ENCODE peak calls at places on chromosomes 16 and 17, in nine cellular contexts. One of them, this sample, is unnamed.

GRCh38 chr16:30896890-30897730 is 696 bp downstream of the CTF1 start:
- DNase-seq in body of pancreas: peak
- DNase-seq in A673: peak
- DNase-seq in fibroblast of lung: peak
- DNase-seq in dorsolateral prefrontal cortex: peak
- DNase-seq in heart right ventricle: peak
- DNase-seq in right lobe of liver: peak
- DNase-seq in DND-41: no peak
- DNase-seq in neural progenitor cell: peak
- DNase-seq in this sample: peak

GRCh38 chr17:73346763-73347162 is 35.0 kb upstream of the CDC42EP4 start:
- DNase-seq in right lobe of liver: no peak
- DNase-seq in body of pancreas: no peak
- DNase-seq in dorsolateral prefrontal cortex: no peak
- DNase-seq in fibroblast of lung: no peak
- DNase-seq in DND-41: no peak
- DNase-seq in neural progenitor cell: no peak
- DNase-seq in A673: no peak
- DNase-seq in heart right ventricle: no peak
- DNase-seq in this sample: no peak

GRCh38 chr16:87621976-87622713 is 19.8 kb downstream of the JPH3 start:
- DNase-seq in dorsolateral prefrontal cortex: no peak
- DNase-seq in A673: no peak
- DNase-seq in DND-41: no peak
- DNase-seq in heart right ventricle: no peak
- DNase-seq in fibroblast of lung: no peak
- DNase-seq in right lobe of liver: no peak
- DNase-seq in body of pancreas: no peak
- DNase-seq in neural progenitor cell: no peak
- DNase-seq in this sample: no peak

GRCh38 chr16:3358884-3359283 is 3.2 kb downstream of the OR2C1 start:
- DNase-seq in right lobe of liver: no peak
- DNase-seq in A673: no peak
- DNase-seq in neural progenitor cell: no peak
- DNase-seq in body of pancreas: no peak
- DNase-seq in heart right ventricle: no peak
- DNase-seq in DND-41: no peak
- DNase-seq in fibroblast of lung: peak
- DNase-seq in dorsolateral prefrontal cortex: no peak
- DNase-seq in this sample: no peak

GRCh38 chr17:54967621-54968258 is 714 bp downstream of the COX11 start:
- DNase-seq in fibroblast of lung: peak
- DNase-seq in heart right ventricle: no peak
- DNase-seq in DND-41: peak
- DNase-seq in right lobe of liver: peak
- DNase-seq in body of pancreas: peak
- DNase-seq in neural progenitor cell: peak
- DNase-seq in dorsolateral prefrontal cortex: no peak
- DNase-seq in A673: peak
- DNase-seq in this sample: no peak

GRCh38 chr16:13376174-13376573 is 474.8 kb downstream of the SHISA9 start:
- DNase-seq in heart right ventricle: no peak
- DNase-seq in A673: no peak
- DNase-seq in dorsolateral prefrontal cortex: no peak
- DNase-seq in fibroblast of lung: no peak
- DNase-seq in right lobe of liver: no peak
- DNase-seq in neural progenitor cell: no peak
- DNase-seq in DND-41: no peak
- DNase-seq in body of pancreas: no peak
- DNase-seq in this sample: no peak

GRCh38 chr16:67919618-67920210 is 11.9 kb downstream of the CTRL start:
- DNase-seq in body of pancreas: no peak
- DNase-seq in A673: no peak
- DNase-seq in heart right ventricle: no peak
- DNase-seq in DND-41: no peak
- DNase-seq in neural progenitor cell: no peak
- DNase-seq in fibroblast of lung: no peak
- DNase-seq in right lobe of liver: no peak
- DNase-seq in dorsolateral prefrontal cortex: no peak
- DNase-seq in this sample: peak

GRCh38 chr16:23962001-23962400 is 126.2 kb downstream of the PRKCB start:
- DNase-seq in body of pancreas: no peak
- DNase-seq in right lobe of liver: no peak
- DNase-seq in A673: no peak
- DNase-seq in neural progenitor cell: no peak
- DNase-seq in heart right ventricle: no peak
- DNase-seq in DND-41: no peak
- DNase-seq in fibroblast of lung: no peak
- DNase-seq in dorsolateral prefrontal cortex: no peak
- DNase-seq in this sample: no peak

GRCh38 chr17:58501451-58501850 is 13.0 kb downstream of the MTMR4 start:
- DNase-seq in A673: no peak
- DNase-seq in body of pancreas: no peak
- DNase-seq in fibroblast of lung: no peak
- DNase-seq in neural progenitor cell: no peak
- DNase-seq in DND-41: no peak
- DNase-seq in dorsolateral prefrontal cortex: no peak
- DNase-seq in right lobe of liver: no peak
- DNase-seq in heart right ventricle: no peak
- DNase-seq in this sample: no peak

GRCh38 chr17:17570207-17570797 is 21.2 kb downstream of the PEMT start:
- DNase-seq in neural progenitor cell: peak
- DNase-seq in body of pancreas: peak
- DNase-seq in DND-41: peak
- DNase-seq in right lobe of liver: peak
- DNase-seq in dorsolateral prefrontal cortex: peak
- DNase-seq in A673: no peak
- DNase-seq in heart right ventricle: peak
- DNase-seq in fibroblast of lung: peak
- DNase-seq in this sample: peak

GRCh38 chr16:2983706-2984136 is 3.5 kb upstream of the PKMYT1 start:
- DNase-seq in A673: peak
- DNase-seq in heart right ventricle: peak
- DNase-seq in neural progenitor cell: peak
- DNase-seq in dorsolateral prefrontal cortex: peak
- DNase-seq in right lobe of liver: peak
- DNase-seq in fibroblast of lung: peak
- DNase-seq in body of pancreas: peak
- DNase-seq in DND-41: peak
- DNase-seq in this sample: peak

GRCh38 chr16:53913920-53914319 is 210.0 kb downstream of the FTO start:
- DNase-seq in body of pancreas: peak
- DNase-seq in right lobe of liver: no peak
- DNase-seq in neural progenitor cell: no peak
- DNase-seq in fibroblast of lung: no peak
- DNase-seq in heart right ventricle: no peak
- DNase-seq in A673: no peak
- DNase-seq in dorsolateral prefrontal cortex: no peak
- DNase-seq in DND-41: peak
- DNase-seq in this sample: no peak

GRCh38 chr16:72946063-72946462 is 101.9 kb downstream of the ZFHX3 start:
- DNase-seq in A673: no peak
- DNase-seq in body of pancreas: peak
- DNase-seq in neural progenitor cell: no peak
- DNase-seq in dorsolateral prefrontal cortex: no peak
- DNase-seq in fibroblast of lung: no peak
- DNase-seq in right lobe of liver: peak
- DNase-seq in DND-41: no peak
- DNase-seq in heart right ventricle: no peak
- DNase-seq in this sample: no peak

GRCh38 chr16:29302976-29303375 is 103.5 kb downstream of the NPIPB11 start:
- DNase-seq in DND-41: no peak
- DNase-seq in fibroblast of lung: no peak
- DNase-seq in dorsolateral prefrontal cortex: no peak
- DNase-seq in neural progenitor cell: no peak
- DNase-seq in A673: no peak
- DNase-seq in right lobe of liver: no peak
- DNase-seq in body of pancreas: no peak
- DNase-seq in heart right ventricle: no peak
- DNase-seq in this sample: no peak

GRCh38 chr17:64457156-64457555 is 8.2 kb downstream of the MILR1 start:
- DNase-seq in body of pancreas: no peak
- DNase-seq in fibroblast of lung: peak
- DNase-seq in right lobe of liver: no peak
- DNase-seq in DND-41: no peak
- DNase-seq in dorsolateral prefrontal cortex: no peak
- DNase-seq in neural progenitor cell: no peak
- DNase-seq in A673: no peak
- DNase-seq in heart right ventricle: no peak
- DNase-seq in this sample: no peak

DNA sequence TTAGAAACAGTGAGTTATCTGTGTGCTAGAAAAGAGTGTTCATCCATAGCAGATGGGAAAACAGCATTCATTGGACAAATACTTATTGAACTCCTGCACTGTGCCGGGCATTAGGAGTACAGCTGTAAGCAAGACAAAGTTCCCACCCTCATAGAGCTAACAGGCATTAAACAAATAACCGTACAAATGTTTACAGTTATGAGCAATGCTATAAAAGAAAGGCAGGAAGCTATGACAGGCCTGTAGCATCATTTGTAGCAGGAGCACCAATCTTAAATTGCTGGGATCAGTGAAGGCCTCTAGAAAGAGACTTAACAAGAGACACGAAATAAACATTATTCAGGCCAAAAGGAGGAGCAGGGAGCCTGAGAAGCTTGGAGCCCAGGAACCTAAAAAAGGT is 15.6 kb downstream of the SDR42E1 start:
- DNase-seq in heart right ventricle: no peak
- DNase-seq in fibroblast of lung: no peak
- DNase-seq in dorsolateral prefrontal cortex: no peak
- DNase-seq in A673: no peak
- DNase-seq in right lobe of liver: no peak
- DNase-seq in body of pancreas: no peak
- DNase-seq in neural progenitor cell: no peak
- DNase-seq in DND-41: no peak
- DNase-seq in this sample: no peak
- H3K27ac ChIP-seq in heart right ventricle: no peak
- H3K27ac ChIP-seq in fibroblast of lung: no peak
- H3K27ac ChIP-seq in dorsolateral prefrontal cortex: no peak
- H3K27ac ChIP-seq in A673: no peak
- H3K27ac ChIP-seq in right lobe of liver: no peak
- H3K27ac ChIP-seq in body of pancreas: no peak
- H3K27ac ChIP-seq in neural progenitor cell: no peak
- H3K27ac ChIP-seq in DND-41: no peak
- H3K27ac ChIP-seq in this sample: no peak

GRCh38 chr17:81182596-81182995 is 16.6 kb upstream of the AATK start:
- DNase-seq in right lobe of liver: no peak
- DNase-seq in neural progenitor cell: no peak
- DNase-seq in body of pancreas: no peak
- DNase-seq in A673: no peak
- DNase-seq in DND-41: no peak
- DNase-seq in fibroblast of lung: no peak
- DNase-seq in heart right ventricle: no peak
- DNase-seq in dorsolateral prefrontal cortex: no peak
- DNase-seq in this sample: no peak

GRCh38 chr17:81180836-81181810 is 15.1 kb upstream of the AATK start:
- DNase-seq in neural progenitor cell: no peak
- DNase-seq in right lobe of liver: no peak
- DNase-seq in fibroblast of lung: no peak
- DNase-seq in dorsolateral prefrontal cortex: no peak
- DNase-seq in DND-41: no peak
- DNase-seq in body of pancreas: no peak
- DNase-seq in A673: no peak
- DNase-seq in heart right ventricle: no peak
- DNase-seq in this sample: no peak

GRCh38 chr17:81183316-81183715 is 17.3 kb upstream of the AATK start:
- DNase-seq in right lobe of liver: no peak
- DNase-seq in heart right ventricle: no peak
- DNase-seq in fibroblast of lung: no peak
- DNase-seq in dorsolateral prefrontal cortex: no peak
- DNase-seq in body of pancreas: no peak
- DNase-seq in neural progenitor cell: no peak
- DNase-seq in A673: no peak
- DNase-seq in DND-41: no peak
- DNase-seq in this sample: no peak

GRCh38 chr17:81179861-81180260 is 13.8 kb upstream of the AATK start:
- DNase-seq in right lobe of liver: no peak
- DNase-seq in heart right ventricle: no peak
- DNase-seq in fibroblast of lung: no peak
- DNase-seq in DND-41: no peak
- DNase-seq in neural progenitor cell: no peak
- DNase-seq in body of pancreas: no peak
- DNase-seq in A673: no peak
- DNase-seq in dorsolateral prefrontal cortex: no peak
- DNase-seq in this sample: no peak

DNA sequence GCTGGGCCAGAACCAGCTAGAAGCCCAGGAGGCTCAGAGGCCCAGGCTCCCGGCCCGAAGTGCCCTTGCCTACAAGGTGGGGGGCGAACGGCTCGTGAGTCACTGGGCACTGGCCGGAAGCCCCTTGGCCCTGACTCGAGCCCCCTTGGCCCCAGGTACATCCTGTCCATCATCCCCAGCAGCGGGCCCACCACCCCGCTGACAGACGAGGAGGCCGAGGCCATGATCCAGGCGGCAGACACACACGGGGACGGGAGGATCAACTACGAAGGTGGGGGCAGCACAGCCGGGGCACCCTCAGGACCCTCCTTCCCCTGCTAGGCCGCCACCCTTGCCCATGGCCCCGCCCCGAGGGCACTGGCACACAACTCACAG is 15.8 kb upstream of the AATK start:
- DNase-seq in body of pancreas: no peak
- DNase-seq in neural progenitor cell: no peak
- DNase-seq in dorsolateral prefrontal cortex: no peak
- DNase-seq in fibroblast of lung: no peak
- DNase-seq in right lobe of liver: no peak
- DNase-seq in heart right ventricle: no peak
- DNase-seq in A673: no peak
- DNase-seq in DND-41: no peak
- DNase-seq in this sample: no peak
- H3K27ac ChIP-seq in body of pancreas: no peak
- H3K27ac ChIP-seq in neural progenitor cell: no peak
- H3K27ac ChIP-seq in dorsolateral prefrontal cortex: no peak
- H3K27ac ChIP-seq in fibroblast of lung: no peak
- H3K27ac ChIP-seq in right lobe of liver: no peak
- H3K27ac ChIP-seq in heart right ventricle: no peak
- H3K27ac ChIP-seq in A673: no peak
- H3K27ac ChIP-seq in DND-41: no peak
- H3K27ac ChIP-seq in this sample: no peak

GRCh38 chr17:79952265-79952877 is 83.3 kb downstream of the TBC1D16 start:
- DNase-seq in A673: no peak
- DNase-seq in dorsolateral prefrontal cortex: no peak
- DNase-seq in fibroblast of lung: no peak
- DNase-seq in neural progenitor cell: no peak
- DNase-seq in DND-41: no peak
- DNase-seq in body of pancreas: no peak
- DNase-seq in heart right ventricle: no peak
- DNase-seq in right lobe of liver: peak
- DNase-seq in this sample: no peak
- H3K27ac ChIP-seq in A673: peak
- H3K27ac ChIP-seq in dorsolateral prefrontal cortex: peak
- H3K27ac ChIP-seq in fibroblast of lung: no peak
- H3K27ac ChIP-seq in neural progenitor cell: no peak
- H3K27ac ChIP-seq in DND-41: no peak
- H3K27ac ChIP-seq in body of pancreas: peak
- H3K27ac ChIP-seq in heart right ventricle: no peak
- H3K27ac ChIP-seq in right lobe of liver: no peak
- H3K27ac ChIP-seq in this sample: no peak

DNA sequence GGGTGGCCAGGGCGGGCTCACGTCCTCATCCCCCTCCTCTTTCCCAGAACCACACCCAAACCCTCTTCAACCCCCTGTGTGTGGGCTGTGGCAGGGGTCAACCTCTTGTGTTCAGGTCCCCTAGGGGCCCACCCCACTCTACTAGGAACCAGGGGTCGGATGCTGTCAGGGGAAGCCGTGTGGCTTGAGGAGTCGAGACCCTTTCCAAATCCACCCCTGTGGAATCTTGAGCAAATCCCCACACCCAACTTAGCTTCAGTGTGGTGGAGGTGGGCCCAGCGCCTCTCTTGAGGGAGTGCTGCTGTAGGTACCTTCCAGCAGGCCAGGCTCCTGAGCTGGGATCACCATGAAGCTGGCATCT is 121.5 kb downstream of the MRM1 start:
- DNase-seq in fibroblast of lung: no peak
- DNase-seq in A673: no peak
- DNase-seq in DND-41: no peak
- DNase-seq in body of pancreas: no peak
- DNase-seq in neural progenitor cell: no peak
- DNase-seq in right lobe of liver: no peak
- DNase-seq in heart right ventricle: no peak
- DNase-seq in dorsolateral prefrontal cortex: no peak
- DNase-seq in this sample: no peak
- H3K27ac ChIP-seq in fibroblast of lung: no peak
- H3K27ac ChIP-seq in A673: no peak
- H3K27ac ChIP-seq in DND-41: peak
- H3K27ac ChIP-seq in body of pancreas: no peak
- H3K27ac ChIP-seq in neural progenitor cell: no peak
- H3K27ac ChIP-seq in right lobe of liver: no peak
- H3K27ac ChIP-seq in heart right ventricle: no peak
- H3K27ac ChIP-seq in dorsolateral prefrontal cortex: peak
- H3K27ac ChIP-seq in this sample: no peak